ENCODE peak calls at places on chromosomes 3 and 15, in five cellular contexts. One of them, this sample, is unnamed.

GRCh38 chr3:28317438-28318022 is 31.0 kb upstream of the ZCWPW2 start:
- DNase-seq in heart right ventricle: no peak
- DNase-seq in fibroblast of mammary gland: peak; percentile 51
- DNase-seq in psoas muscle: no peak
- DNase-seq in lower leg skin: no peak
- DNase-seq in this sample: peak; percentile 40

GRCh38 chr3:37787027-37787868 is 74.4 kb upstream of the CTDSPL start:
- DNase-seq in heart right ventricle: peak; percentile 51
- DNase-seq in fibroblast of mammary gland: no peak
- DNase-seq in psoas muscle: no peak
- DNase-seq in lower leg skin: no peak
- DNase-seq in this sample: no peak

GRCh38 chr15:86183765-86184491 is 104.3 kb downstream of the AGBL1 start:
- DNase-seq in heart right ventricle: no peak
- DNase-seq in fibroblast of mammary gland: peak; percentile 2
- DNase-seq in psoas muscle: peak; percentile 77
- DNase-seq in lower leg skin: no peak
- DNase-seq in this sample: peak; percentile 42

GRCh38 chr3:33426068-33426467 is 14.1 kb downstream of the UBP1 start:
- DNase-seq in heart right ventricle: no peak
- DNase-seq in fibroblast of mammary gland: no peak
- DNase-seq in psoas muscle: no peak
- DNase-seq in lower leg skin: no peak
- DNase-seq in this sample: no peak

GRCh38 chr15:47718474-47719440 is 1.5 kb downstream of the SEMA6D start:
- DNase-seq in heart right ventricle: peak; percentile 34
- DNase-seq in fibroblast of mammary gland: no peak
- DNase-seq in psoas muscle: peak; percentile 57
- DNase-seq in lower leg skin: no peak
- DNase-seq in this sample: no peak

GRCh38 chr15:90929709-90930019 is 2.7 kb downstream of the HDDC3 start:
- DNase-seq in heart right ventricle: no peak
- DNase-seq in fibroblast of mammary gland: peak; percentile 53
- DNase-seq in psoas muscle: no peak
- DNase-seq in lower leg skin: no peak
- DNase-seq in this sample: no peak

GRCh38 chr15:101013769-101014223 is 94.6 kb downstream of the LRRK1 start:
- DNase-seq in heart right ventricle: peak; percentile 2
- DNase-seq in fibroblast of mammary gland: no peak
- DNase-seq in psoas muscle: no peak
- DNase-seq in lower leg skin: peak; percentile 39
- DNase-seq in this sample: no peak

GRCh38 chr15:67883228-67883773 is 43.5 kb upstream of the RNU6-1 start:
- DNase-seq in heart right ventricle: no peak
- DNase-seq in fibroblast of mammary gland: no peak
- DNase-seq in psoas muscle: no peak
- DNase-seq in lower leg skin: peak; percentile 61
- DNase-seq in this sample: no peak

DNA sequence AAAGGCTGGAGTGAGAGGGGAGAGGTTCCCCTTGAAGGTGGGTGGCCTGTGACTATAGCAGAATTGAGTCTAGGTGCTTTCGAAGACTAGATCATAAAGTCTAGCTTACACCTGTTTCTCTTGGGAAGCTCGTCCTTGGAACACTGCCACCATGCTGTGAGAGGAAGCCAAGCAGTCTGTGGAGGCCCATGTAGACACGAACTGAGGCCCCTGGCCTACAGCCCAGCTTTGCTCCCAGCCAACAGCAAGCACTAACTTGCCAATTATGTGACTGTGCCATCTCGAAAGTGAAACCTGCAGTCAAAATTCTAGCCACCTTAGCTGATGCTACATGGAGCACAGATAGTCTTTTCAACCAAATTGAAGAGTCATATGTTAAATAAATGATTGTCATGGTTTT is 190.5 kb upstream of the NECTIN3 start:
- DNase-seq in heart right ventricle: peak; percentile 51
- DNase-seq in fibroblast of mammary gland: peak; percentile 46
- DNase-seq in psoas muscle: peak; percentile 54
- DNase-seq in lower leg skin: peak; percentile 81
- DNase-seq in this sample: peak; percentile 17
- TF ChIP-seq CTCF in heart right ventricle: no peak
- TF ChIP-seq CTCF in fibroblast of mammary gland: no peak
- TF ChIP-seq CTCF in psoas muscle: no peak
- TF ChIP-seq CTCF in lower leg skin: no peak
- TF ChIP-seq CTCF in this sample: peak; percentile 11

GRCh38 chr3:97971679-97972567 is at the start of gene RIOX2:
- DNase-seq in heart right ventricle: peak; percentile 57
- DNase-seq in fibroblast of mammary gland: peak; percentile 67
- DNase-seq in psoas muscle: peak; percentile 87
- DNase-seq in lower leg skin: peak; percentile 93
- DNase-seq in this sample: peak; percentile 89
- TF ChIP-seq CTCF in heart right ventricle: no peak
- TF ChIP-seq CTCF in fibroblast of mammary gland: no peak
- TF ChIP-seq CTCF in psoas muscle: no peak
- TF ChIP-seq CTCF in lower leg skin: no peak
- TF ChIP-seq CTCF in this sample: no peak

DNA sequence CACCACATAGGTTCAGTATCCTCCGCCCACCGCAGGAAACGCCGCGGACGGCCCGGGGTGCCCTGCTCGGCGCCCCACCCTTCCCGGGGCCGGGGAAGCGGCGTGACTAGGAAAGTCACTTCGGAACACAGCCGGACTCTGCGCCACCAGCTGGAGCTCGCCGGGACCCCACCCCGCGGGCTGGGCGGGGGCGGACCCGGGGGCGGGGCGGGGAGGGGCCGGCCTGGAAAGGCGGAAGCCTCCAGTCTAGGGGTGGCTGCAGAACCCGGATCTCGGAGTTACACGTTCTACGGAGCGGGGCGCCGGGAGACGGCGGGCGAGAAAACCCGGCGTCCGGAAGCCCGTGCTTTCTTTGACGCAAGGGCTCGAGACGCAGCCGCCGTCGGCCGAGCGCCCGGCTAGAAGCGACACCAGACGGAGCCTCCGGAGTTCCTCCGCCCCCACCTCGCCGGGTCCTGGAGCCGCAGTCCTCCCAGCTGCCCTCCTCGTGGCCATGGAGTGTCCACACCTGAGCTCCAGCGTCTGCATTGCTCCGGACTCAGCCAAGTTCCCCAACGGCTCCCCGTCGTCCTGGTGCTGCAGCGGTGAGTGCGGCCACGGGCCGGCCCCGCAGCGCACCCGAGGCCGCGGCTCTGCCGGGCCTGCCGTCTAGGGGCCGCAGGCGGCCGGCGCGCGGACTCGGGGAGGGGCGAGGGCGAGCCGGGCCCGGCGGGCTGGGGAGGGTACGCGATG is at the start of gene USP3:
- DNase-seq in heart right ventricle: peak; percentile 94
- DNase-seq in fibroblast of mammary gland: peak; percentile 93
- DNase-seq in psoas muscle: peak; percentile 97
- DNase-seq in lower leg skin: peak; percentile 98
- DNase-seq in this sample: peak; percentile 93
- TF ChIP-seq CTCF in heart right ventricle: peak; percentile 47
- TF ChIP-seq CTCF in fibroblast of mammary gland: no peak
- TF ChIP-seq CTCF in psoas muscle: peak; percentile 40
- TF ChIP-seq CTCF in lower leg skin: no peak
- TF ChIP-seq CTCF in this sample: peak; percentile 65

GRCh38 chr3:50350527-50351317 is at the start of the genes CYB561D2 and NPRL2:
- DNase-seq in heart right ventricle: peak; percentile 96
- DNase-seq in fibroblast of mammary gland: peak; percentile 83
- DNase-seq in psoas muscle: peak; percentile 99
- DNase-seq in lower leg skin: peak; percentile 99
- DNase-seq in this sample: peak; percentile 98
- TF ChIP-seq CTCF in heart right ventricle: no peak
- TF ChIP-seq CTCF in fibroblast of mammary gland: no peak
- TF ChIP-seq CTCF in psoas muscle: no peak
- TF ChIP-seq CTCF in lower leg skin: no peak
- TF ChIP-seq CTCF in this sample: no peak

GRCh38 chr3:174223042-174223441 is 636.1 kb upstream of the NAALADL2 start:
- DNase-seq in heart right ventricle: no peak
- DNase-seq in fibroblast of mammary gland: no peak
- DNase-seq in psoas muscle: no peak
- DNase-seq in lower leg skin: no peak
- DNase-seq in this sample: no peak

GRCh38 chr3:174221155-174221554 is 638.0 kb upstream of the NAALADL2 start:
- DNase-seq in heart right ventricle: no peak
- DNase-seq in fibroblast of mammary gland: no peak
- DNase-seq in psoas muscle: no peak
- DNase-seq in lower leg skin: no peak
- DNase-seq in this sample: no peak

GRCh38 chr3:174216948-174217718 is 642.0 kb upstream of the NAALADL2 start:
- DNase-seq in heart right ventricle: no peak
- DNase-seq in fibroblast of mammary gland: no peak
- DNase-seq in psoas muscle: no peak
- DNase-seq in lower leg skin: no peak
- DNase-seq in this sample: no peak

GRCh38 chr3:174218011-174218410 is 641.1 kb upstream of the NAALADL2 start:
- DNase-seq in heart right ventricle: no peak
- DNase-seq in fibroblast of mammary gland: peak; percentile 58
- DNase-seq in psoas muscle: no peak
- DNase-seq in lower leg skin: no peak
- DNase-seq in this sample: no peak

GRCh38 chr3:174219738-174220137 is 639.4 kb upstream of the NAALADL2 start:
- DNase-seq in heart right ventricle: no peak
- DNase-seq in fibroblast of mammary gland: no peak
- DNase-seq in psoas muscle: no peak
- DNase-seq in lower leg skin: no peak
- DNase-seq in this sample: no peak
- TF ChIP-seq CTCF in heart right ventricle: no peak
- TF ChIP-seq CTCF in fibroblast of mammary gland: no peak
- TF ChIP-seq CTCF in psoas muscle: no peak
- TF ChIP-seq CTCF in lower leg skin: no peak
- TF ChIP-seq CTCF in this sample: no peak

DNA sequence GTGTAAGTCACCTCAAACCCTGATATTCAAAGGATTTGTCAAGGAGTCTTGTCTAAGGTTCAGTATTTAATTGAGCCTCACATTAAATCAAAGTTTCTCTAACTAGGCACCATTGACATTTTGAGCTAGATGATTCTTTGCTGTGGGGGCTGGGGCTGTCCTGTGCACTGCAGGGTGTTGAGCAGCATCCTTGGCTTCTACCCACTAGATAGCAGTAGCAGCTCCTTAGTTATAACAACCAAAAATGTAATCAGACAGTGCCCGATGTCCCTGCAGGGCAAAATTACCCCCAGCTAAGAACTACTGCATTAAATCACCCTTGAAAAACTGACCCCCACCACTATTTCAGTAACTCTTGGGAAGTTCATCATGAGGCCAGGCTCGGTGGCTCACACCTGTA is 17.3 kb upstream of the ATP13A3 start:
- DNase-seq in heart right ventricle: no peak
- DNase-seq in fibroblast of mammary gland: no peak
- DNase-seq in psoas muscle: no peak
- DNase-seq in lower leg skin: no peak
- DNase-seq in this sample: no peak
- TF ChIP-seq CTCF in heart right ventricle: no peak
- TF ChIP-seq CTCF in fibroblast of mammary gland: no peak
- TF ChIP-seq CTCF in psoas muscle: no peak
- TF ChIP-seq CTCF in lower leg skin: no peak
- TF ChIP-seq CTCF in this sample: no peak